ENCODE peak calls at places on chromosomes 3 and 15, in nine cellular contexts. One of them, this sample, is unnamed.

GRCh38 chr3:143883151-143883550 is 34.9 kb upstream of the SLC9A9 start:
- DNase-seq in cardiac muscle cell: no peak
- DNase-seq in GM10248: no peak
- DNase-seq in mesothelial cell of epicardium: no peak
- DNase-seq in heart left ventricle: no peak
- DNase-seq in IMR-90: no peak
- DNase-seq in endodermal cell: no peak
- DNase-seq in astrocyte of the spinal cord: no peak
- DNase-seq in GM23338: no peak
- DNase-seq in this sample: no peak

GRCh38 chr3:189995129-189995528 is 125.6 kb downstream of the P3H2 start:
- DNase-seq in cardiac muscle cell: peak
- DNase-seq in mesothelial cell of epicardium: no peak
- DNase-seq in IMR-90: peak
- DNase-seq in GM10248: no peak
- DNase-seq in endodermal cell: peak
- DNase-seq in GM23338: peak
- DNase-seq in astrocyte of the spinal cord: peak
- DNase-seq in heart left ventricle: no peak
- DNase-seq in this sample: no peak

GRCh38 chr3:30286007-30286669 is 320.3 kb upstream of the TGFBR2 start:
- DNase-seq in cardiac muscle cell: peak
- DNase-seq in heart left ventricle: peak
- DNase-seq in endodermal cell: no peak
- DNase-seq in GM10248: no peak
- DNase-seq in IMR-90: peak
- DNase-seq in mesothelial cell of epicardium: no peak
- DNase-seq in astrocyte of the spinal cord: peak
- DNase-seq in GM23338: no peak
- DNase-seq in this sample: no peak

GRCh38 chr15:22979069-22979698 is 984 bp downstream of the CYFIP1 start:
- DNase-seq in endodermal cell: peak
- DNase-seq in GM10248: peak
- DNase-seq in cardiac muscle cell: peak
- DNase-seq in mesothelial cell of epicardium: peak
- DNase-seq in IMR-90: peak
- DNase-seq in GM23338: peak
- DNase-seq in heart left ventricle: peak
- DNase-seq in astrocyte of the spinal cord: peak
- DNase-seq in this sample: peak

GRCh38 chr3:33064929-33065328 is 32.0 kb downstream of the GLB1 start:
- DNase-seq in mesothelial cell of epicardium: no peak
- DNase-seq in heart left ventricle: no peak
- DNase-seq in GM23338: no peak
- DNase-seq in endodermal cell: peak
- DNase-seq in GM10248: no peak
- DNase-seq in cardiac muscle cell: no peak
- DNase-seq in astrocyte of the spinal cord: no peak
- DNase-seq in IMR-90: no peak
- DNase-seq in this sample: no peak

GRCh38 chr3:186609247-186609868 is 3.5 kb upstream of the AHSG start:
- DNase-seq in astrocyte of the spinal cord: no peak
- DNase-seq in cardiac muscle cell: peak
- DNase-seq in IMR-90: no peak
- DNase-seq in heart left ventricle: no peak
- DNase-seq in endodermal cell: no peak
- DNase-seq in mesothelial cell of epicardium: no peak
- DNase-seq in GM10248: peak
- DNase-seq in GM23338: peak
- DNase-seq in this sample: no peak

GRCh38 chr3:178583963-178584575 is 47.8 kb downstream of the KCNMB2 start:
- DNase-seq in IMR-90: no peak
- DNase-seq in endodermal cell: no peak
- DNase-seq in GM10248: no peak
- DNase-seq in mesothelial cell of epicardium: no peak
- DNase-seq in heart left ventricle: no peak
- DNase-seq in GM23338: no peak
- DNase-seq in cardiac muscle cell: no peak
- DNase-seq in astrocyte of the spinal cord: no peak
- DNase-seq in this sample: no peak

GRCh38 chr3:105967117-105967516 is 98.3 kb upstream of the CBLB start:
- DNase-seq in endodermal cell: no peak
- DNase-seq in astrocyte of the spinal cord: no peak
- DNase-seq in GM10248: no peak
- DNase-seq in mesothelial cell of epicardium: no peak
- DNase-seq in IMR-90: peak
- DNase-seq in heart left ventricle: no peak
- DNase-seq in cardiac muscle cell: peak
- DNase-seq in GM23338: no peak
- DNase-seq in this sample: no peak

GRCh38 chr3:42751609-42752008 is 21.4 kb downstream of the CCDC13 start:
- DNase-seq in endodermal cell: peak
- DNase-seq in GM10248: no peak
- DNase-seq in mesothelial cell of epicardium: peak
- DNase-seq in cardiac muscle cell: peak
- DNase-seq in IMR-90: no peak
- DNase-seq in GM23338: no peak
- DNase-seq in heart left ventricle: no peak
- DNase-seq in astrocyte of the spinal cord: no peak
- DNase-seq in this sample: no peak

GRCh38 chr3:43178891-43179366 is 73.0 kb upstream of the POMGNT2 start:
- DNase-seq in cardiac muscle cell: no peak
- DNase-seq in GM10248: no peak
- DNase-seq in mesothelial cell of epicardium: no peak
- DNase-seq in endodermal cell: peak
- DNase-seq in IMR-90: peak
- DNase-seq in astrocyte of the spinal cord: peak
- DNase-seq in GM23338: no peak
- DNase-seq in heart left ventricle: no peak
- DNase-seq in this sample: no peak

GRCh38 chr3:42926310-42926709 is 20.4 kb downstream of the ZNF662 start:
- DNase-seq in GM10248: no peak
- DNase-seq in cardiac muscle cell: no peak
- DNase-seq in mesothelial cell of epicardium: no peak
- DNase-seq in heart left ventricle: no peak
- DNase-seq in IMR-90: no peak
- DNase-seq in GM23338: no peak
- DNase-seq in endodermal cell: no peak
- DNase-seq in astrocyte of the spinal cord: no peak
- DNase-seq in this sample: no peak

GRCh38 chr3:181948286-181948685 is 236.6 kb downstream of the SOX2 start:
- DNase-seq in mesothelial cell of epicardium: no peak
- DNase-seq in endodermal cell: peak
- DNase-seq in heart left ventricle: no peak
- DNase-seq in GM23338: peak
- DNase-seq in GM10248: no peak
- DNase-seq in IMR-90: no peak
- DNase-seq in astrocyte of the spinal cord: no peak
- DNase-seq in cardiac muscle cell: no peak
- DNase-seq in this sample: no peak

GRCh38 chr3:38004415-38005075 is 14.0 kb downstream of the VILL start:
- DNase-seq in GM10248: no peak
- DNase-seq in astrocyte of the spinal cord: peak
- DNase-seq in endodermal cell: peak
- DNase-seq in cardiac muscle cell: peak
- DNase-seq in GM23338: peak
- DNase-seq in IMR-90: peak
- DNase-seq in heart left ventricle: peak
- DNase-seq in mesothelial cell of epicardium: no peak
- DNase-seq in this sample: peak

GRCh38 chr3:122572940-122573412 is 4.5 kb upstream of the PARP15 start:
- DNase-seq in GM10248: peak
- DNase-seq in heart left ventricle: no peak
- DNase-seq in IMR-90: peak
- DNase-seq in astrocyte of the spinal cord: peak
- DNase-seq in cardiac muscle cell: peak
- DNase-seq in endodermal cell: peak
- DNase-seq in GM23338: peak
- DNase-seq in mesothelial cell of epicardium: no peak
- DNase-seq in this sample: no peak

GRCh38 chr15:44879066-44879465 is 77.4 kb upstream of the TERB2 start:
- DNase-seq in IMR-90: no peak
- DNase-seq in mesothelial cell of epicardium: no peak
- DNase-seq in endodermal cell: no peak
- DNase-seq in astrocyte of the spinal cord: no peak
- DNase-seq in cardiac muscle cell: no peak
- DNase-seq in GM10248: no peak
- DNase-seq in GM23338: no peak
- DNase-seq in heart left ventricle: no peak
- DNase-seq in this sample: no peak

GRCh38 chr15:45242289-45242688 is 9.7 kb upstream of the SLC28A2 start:
- DNase-seq in IMR-90: no peak
- DNase-seq in GM10248: no peak
- DNase-seq in endodermal cell: no peak
- DNase-seq in heart left ventricle: no peak
- DNase-seq in mesothelial cell of epicardium: no peak
- DNase-seq in cardiac muscle cell: peak
- DNase-seq in GM23338: peak
- DNase-seq in astrocyte of the spinal cord: peak
- DNase-seq in this sample: no peak

GRCh38 chr3:13269711-13270378 is 150.3 kb downstream of the NUP210 start:
- DNase-seq in IMR-90: no peak
- DNase-seq in astrocyte of the spinal cord: no peak
- DNase-seq in mesothelial cell of epicardium: no peak
- DNase-seq in cardiac muscle cell: no peak
- DNase-seq in heart left ventricle: no peak
- DNase-seq in GM23338: no peak
- DNase-seq in endodermal cell: no peak
- DNase-seq in GM10248: no peak
- DNase-seq in this sample: no peak

GRCh38 chr15:88738796-88739195 is 64.4 kb upstream of the ACAN start:
- DNase-seq in mesothelial cell of epicardium: no peak
- DNase-seq in endodermal cell: no peak
- DNase-seq in GM23338: no peak
- DNase-seq in astrocyte of the spinal cord: no peak
- DNase-seq in cardiac muscle cell: no peak
- DNase-seq in IMR-90: peak
- DNase-seq in GM10248: no peak
- DNase-seq in heart left ventricle: no peak
- DNase-seq in this sample: no peak

DNA sequence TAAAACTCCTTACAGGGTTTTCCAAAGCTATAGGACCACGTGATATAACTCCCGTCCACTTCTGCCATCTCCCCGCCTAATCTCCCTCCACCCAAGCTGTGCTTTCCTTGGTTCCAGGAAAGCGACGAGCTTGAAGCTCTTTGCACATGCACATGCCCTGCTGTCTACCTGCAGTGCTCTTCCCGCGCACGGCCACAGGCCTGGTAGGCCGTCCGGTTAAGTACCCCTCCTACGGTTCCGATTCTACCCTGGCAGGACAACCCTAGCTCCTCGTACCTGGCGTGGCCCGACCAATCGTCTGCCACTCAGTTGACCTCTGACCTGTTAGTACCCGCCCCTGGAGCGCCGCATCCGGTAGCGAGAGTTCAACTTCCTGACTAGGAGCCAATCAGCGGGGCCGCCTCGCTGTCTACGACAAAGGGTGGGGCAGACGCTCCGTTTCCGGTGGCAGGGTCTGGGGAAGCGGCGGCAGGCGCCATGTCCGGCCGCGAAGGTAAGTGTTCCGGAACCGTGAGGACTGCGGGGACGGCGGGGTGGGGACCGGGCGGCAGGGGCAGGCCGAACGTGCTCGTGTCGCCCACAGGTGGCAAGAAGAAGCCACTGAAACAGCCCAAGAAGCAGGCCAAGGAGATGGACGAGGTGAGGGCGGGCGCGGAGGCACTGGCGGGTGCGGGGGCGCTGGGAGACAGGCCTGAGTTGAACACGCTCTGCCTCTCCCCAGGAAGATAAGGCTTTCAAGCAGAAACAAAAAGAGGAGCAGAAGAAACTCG is at the start of the genes CCDC51 and TMA7:
- DNase-seq in IMR-90: peak
- DNase-seq in GM10248: peak
- DNase-seq in astrocyte of the spinal cord: peak
- DNase-seq in mesothelial cell of epicardium: peak
- DNase-seq in GM23338: peak
- DNase-seq in heart left ventricle: peak
- DNase-seq in endodermal cell: peak
- DNase-seq in cardiac muscle cell: peak
- DNase-seq in this sample: peak
- TF ChIP-seq CTCF in IMR-90: no peak
- TF ChIP-seq CTCF in GM10248: no peak
- TF ChIP-seq CTCF in astrocyte of the spinal cord: no peak
- TF ChIP-seq CTCF in mesothelial cell of epicardium: no peak
- TF ChIP-seq CTCF in GM23338: no peak
- TF ChIP-seq CTCF in heart left ventricle: no peak
- TF ChIP-seq CTCF in endodermal cell: no peak
- TF ChIP-seq CTCF in cardiac muscle cell: no peak
- TF ChIP-seq CTCF in this sample: no peak

GRCh38 chr3:31448882-31449243 is 83.9 kb upstream of the STT3B start:
- DNase-seq in cardiac muscle cell: no peak
- DNase-seq in GM10248: no peak
- DNase-seq in heart left ventricle: no peak
- DNase-seq in IMR-90: no peak
- DNase-seq in mesothelial cell of epicardium: no peak
- DNase-seq in GM23338: no peak
- DNase-seq in astrocyte of the spinal cord: no peak
- DNase-seq in endodermal cell: no peak
- DNase-seq in this sample: no peak
- TF ChIP-seq CTCF in cardiac muscle cell: no peak
- TF ChIP-seq CTCF in GM10248: no peak
- TF ChIP-seq CTCF in heart left ventricle: no peak
- TF ChIP-seq CTCF in IMR-90: no peak
- TF ChIP-seq CTCF in mesothelial cell of epicardium: no peak
- TF ChIP-seq CTCF in GM23338: no peak
- TF ChIP-seq CTCF in astrocyte of the spinal cord: no peak
- TF ChIP-seq CTCF in endodermal cell: peak
- TF ChIP-seq CTCF in this sample: no peak

DNA sequence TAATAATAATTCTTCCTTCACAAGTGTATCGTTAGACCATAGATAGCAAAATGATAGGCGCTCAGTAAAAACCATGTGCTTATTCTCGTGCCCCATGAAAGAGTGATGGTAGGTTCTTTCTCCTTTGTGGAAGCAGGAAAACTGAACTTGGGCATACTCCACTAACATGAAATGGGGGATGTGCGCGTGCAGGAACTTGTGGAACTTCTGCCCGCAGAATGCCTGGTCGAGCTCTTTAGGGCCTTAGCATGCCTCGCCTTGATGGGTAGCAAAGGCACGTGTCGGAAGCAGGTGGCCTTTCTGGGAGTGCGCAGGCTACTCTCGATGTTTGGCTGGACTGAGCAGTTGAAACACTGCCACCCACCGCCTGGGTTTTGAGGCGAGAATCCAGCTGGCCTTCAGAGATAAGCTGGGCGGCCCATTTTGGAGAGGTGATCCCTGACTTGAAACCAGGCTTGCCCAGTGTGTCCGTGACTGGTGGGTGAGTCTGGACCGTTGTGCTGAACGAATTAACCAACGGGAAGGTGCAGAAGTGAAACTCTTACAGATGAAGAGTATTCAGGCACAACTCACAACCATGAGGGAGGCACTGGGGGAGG is 821 bp downstream of the PCCB start:
- DNase-seq in GM10248: peak
- DNase-seq in heart left ventricle: peak
- DNase-seq in endodermal cell: peak
- DNase-seq in IMR-90: peak
- DNase-seq in cardiac muscle cell: peak
- DNase-seq in mesothelial cell of epicardium: no peak
- DNase-seq in astrocyte of the spinal cord: peak
- DNase-seq in GM23338: peak
- DNase-seq in this sample: peak
- TF ChIP-seq CTCF in GM10248: peak
- TF ChIP-seq CTCF in heart left ventricle: no peak
- TF ChIP-seq CTCF in endodermal cell: no peak
- TF ChIP-seq CTCF in IMR-90: peak
- TF ChIP-seq CTCF in cardiac muscle cell: peak
- TF ChIP-seq CTCF in mesothelial cell of epicardium: no peak
- TF ChIP-seq CTCF in astrocyte of the spinal cord: peak
- TF ChIP-seq CTCF in GM23338: peak
- TF ChIP-seq CTCF in this sample: no peak

GRCh38 chr3:99678023-99678422 is 39.6 kb downstream of the COL8A1 start:
- DNase-seq in endodermal cell: no peak
- DNase-seq in mesothelial cell of epicardium: no peak
- DNase-seq in GM23338: no peak
- DNase-seq in cardiac muscle cell: peak
- DNase-seq in GM10248: no peak
- DNase-seq in IMR-90: peak
- DNase-seq in heart left ventricle: peak
- DNase-seq in astrocyte of the spinal cord: peak
- DNase-seq in this sample: no peak
- TF ChIP-seq CTCF in endodermal cell: no peak
- TF ChIP-seq CTCF in mesothelial cell of epicardium: no peak
- TF ChIP-seq CTCF in GM23338: no peak
- TF ChIP-seq CTCF in cardiac muscle cell: no peak
- TF ChIP-seq CTCF in GM10248: no peak
- TF ChIP-seq CTCF in IMR-90: no peak
- TF ChIP-seq CTCF in heart left ventricle: no peak
- TF ChIP-seq CTCF in astrocyte of the spinal cord: no peak
- TF ChIP-seq CTCF in this sample: no peak

This sample was measured in neural crest cell.